ENCODE peak calls at places on chromosomes 3 and 15, in four cellular contexts. I is activated T-cell treated with anti-CD3 and anti-CD28 coated beads for 48 hours, X is iris pigment epithelial cell, F is nucleus accumbens. D is an unnamed sample.

GRCh38 chr3:180284331-180285110 is 247.8 kb upstream of the PEX5L start:
- DNase-seq in I (no peak), X (no peak), F (no peak), D (no peak)

GRCh38 chr3:182300266-182300665 is 493.0 kb upstream of the ATP11B start:
- DNase-seq in I (no peak), X (no peak), F (no peak), D (no peak)

GRCh38 chr3:14601692-14602005 is 49.9 kb upstream of the CCDC174 start:
- DNase-seq in I (no peak), X (no peak), F (no peak), D (no peak)

GRCh38 chr3:179613807-179614206 is 9.2 kb downstream of the NDUFB5 start:
- DNase-seq in I (no peak), X (peak), F (no peak), D (no peak)

GRCh38 chr15:60583194-60583593 is 104.3 kb upstream of the ICE2 start:
- DNase-seq in I (no peak), X (no peak), F (no peak), D (no peak)

GRCh38 chr3:195914648-195915473 is 6.5 kb upstream of the TNK2 start:
- DNase-seq in I (peak), X (peak), F (no peak), D (peak)

GRCh38 chr15:74228723-74229081 is 7.4 kb upstream of the CCDC33 start:
- DNase-seq in I (no peak), X (peak), F (no peak), D (no peak)

GRCh38 chr3:132283440-132283839 is 33.8 kb upstream of the ACP3 start:
- DNase-seq in I (no peak), X (peak), F (no peak), D (no peak)

GRCh38 chr15:51356983-51357382 is 15.5 kb downstream of the GLDN start:
- DNase-seq in I (no peak), X (no peak), F (no peak), D (no peak)

GRCh38 chr15:50148362-50148963 is 29.4 kb upstream of the ATP8B4 start:
- DNase-seq in I (no peak), X (peak), F (no peak), D (no peak)

GRCh38 chr3:36695769-36696137 is 68.6 kb downstream of the DCLK3 start:
- DNase-seq in I (no peak), X (peak), F (no peak), D (no peak)

GRCh38 chr15:27398631-27399030 is 427.6 kb downstream of the GABRG3 start:
- DNase-seq in I (no peak), X (no peak), F (no peak), D (no peak)

GRCh38 chr3:129560931-129561594 is 18.1 kb downstream of the H1-8 start:
- DNase-seq in I (no peak), X (peak), F (no peak), D (no peak)

GRCh38 chr3:112647122-112647521 is 6.2 kb upstream of the CCDC80 start:
- DNase-seq in I (no peak), X (peak), F (no peak), D (no peak)

GRCh38 chr3:95184038-95184437 is 1121.2 kb downstream of the NSUN3 start:
- DNase-seq in I (no peak), X (no peak), F (no peak), D (no peak)

GRCh38 chr3:196968233-196969000 is at the start of gene PIGZ:
- DNase-seq in I (peak), X (peak), F (no peak), D (peak)

GRCh38 chr15:36358094-36358961 is 221.1 kb upstream of the CDIN1 start:
- DNase-seq in I (no peak), X (peak), F (no peak), D (no peak)

GRCh38 chr15:65743637-65744252 is 48.3 kb downstream of the DENND4A start:
- DNase-seq in I (no peak), X (no peak), F (no peak), D (no peak)

GRCh38 chr3:43866529-43867353 is 176.0 kb downstream of the ABHD5 start:
- DNase-seq in I (no peak), X (peak), F (no peak), D (no peak)

GRCh38 chr3:112463250-112463649 is 36.0 kb downstream of the BTLA start:
- DNase-seq in I (no peak), X (no peak), F (no peak), D (no peak)

GRCh38 chr15:56817266-56817665 is 84.0 kb upstream of the ZNF280D start:
- DNase-seq in I (no peak), X (peak), F (no peak), D (no peak)

GRCh38 chr15:89130194-89130593 is 41.9 kb downstream of the ABHD2 start:
- DNase-seq in I (no peak), X (no peak), F (no peak), D (peak)

GRCh38 chr3:64150527-64151238 is 74.6 kb downstream of the PRICKLE2 start:
- DNase-seq in I (no peak), X (peak), F (no peak), D (no peak)

GRCh38 chr3:30827080-30827479 is 67.4 kb downstream of the GADL1 start:
- DNase-seq in I (no peak), X (no peak), F (no peak), D (no peak)

GRCh38 chr15:36831125-36831914 is 251.9 kb downstream of the CDIN1 start:
- DNase-seq in I (no peak), X (peak), F (no peak), D (no peak)

GRCh38 chr15:88769161-88769971 is 33.9 kb upstream of the ACAN start:
- DNase-seq in I (no peak), X (peak), F (no peak), D (no peak)

GRCh38 chr3:72993391-72993790 is 3.2 kb upstream of the PPP4R2 start:
- DNase-seq in I (no peak), X (no peak), F (no peak), D (no peak)

GRCh38 chr3:31968391-31968926 is 12.6 kb downstream of the OSBPL10 start:
- DNase-seq in I (no peak), X (peak), F (no peak), D (no peak)

GRCh38 chr3:74861211-74861610 is 246.8 kb upstream of the CNTN3 start:
- DNase-seq in I (no peak), X (no peak), F (no peak), D (no peak)

GRCh38 chr15:84840741-84841429 is 23.7 kb downstream of the ALPK3 start:
- DNase-seq in I (no peak), X (peak), F (no peak), D (no peak)

GRCh38 chr3:157999246-157999645 is 107.0 kb downstream of the SHOX2 start:
- DNase-seq in I (no peak), X (peak), F (no peak), D (no peak)

GRCh38 chr3:55473788-55474187 is 13.3 kb downstream of the WNT5A start:
- DNase-seq in I (no peak), X (no peak), F (no peak), D (no peak)

GRCh38 chr3:119974666-119975065 is 119.6 kb downstream of the GSK3B start:
- DNase-seq in I (no peak), X (no peak), F (no peak), D (no peak)

GRCh38 chr3:159732172-159733111 is 256.2 kb upstream of the IL12A start:
- DNase-seq in I (no peak), X (peak), F (no peak), D (no peak)

GRCh38 chr15:99129644-99130043 is 24.8 kb downstream of the SYNM start:
- DNase-seq in I (no peak), X (no peak), F (no peak), D (no peak)

GRCh38 chr3:195906865-195907729 is 1.3 kb downstream of the TNK2 start:
- DNase-seq in I (peak), X (no peak), F (no peak), D (peak)